ENCODE peak calls at places on chromosomes 6 and 20, in five cellular contexts. G is K562, Y is A549, M is H1, V is HepG2. C is an unnamed sample.

GRCh38 chr6:69974193-69974592 is 107.8 kb downstream of the COL19A1 start:
- DNase-seq in V (no peak), G (peak), Y (peak), M (no peak), C (no peak)

GRCh38 chr6:2695464-2696095 is 55.1 kb downstream of the MYLK4 start:
- DNase-seq in M (no peak), Y (peak), V (peak), G (no peak), C (no peak)

GRCh38 chr6:148700713-148701392 is 46.0 kb upstream of the UST start:
- DNase-seq in M (no peak), G (no peak), V (no peak), Y (no peak), C (no peak)

GRCh38 chr6:91449539-91449938 is 862.7 kb upstream of the MAP3K7 start:
- DNase-seq in M (no peak), V (no peak), Y (no peak), G (no peak), C (no peak)

GRCh38 chr6:132199343-132199742 is 201.9 kb downstream of the MOXD1 start:
- DNase-seq in Y (no peak), G (no peak), V (no peak), M (no peak), C (no peak)

GRCh38 chr6:168243812-168244376 is 75.7 kb downstream of the DACT2 start:
- DNase-seq in M (no peak), G (no peak), Y (no peak), V (no peak), C (no peak)

GRCh38 chr20:1275919-1276318 is 9.8 kb downstream of the SNPH start:
- DNase-seq in V (no peak), M (peak), Y (no peak), G (no peak), C (no peak)

GRCh38 chr20:61766921-61767610 is 298.6 kb downstream of the TAF4 start:
- DNase-seq in Y (no peak), M (no peak), G (no peak), V (no peak), C (no peak)

GRCh38 chr6:111838749-111839484 is 34.3 kb downstream of the FYN start:
- DNase-seq in G (no peak), Y (no peak), V (no peak), M (no peak), C (no peak)

GRCh38 chr6:166266336-166266735 is 41.9 kb downstream of the PRR18 start:
- DNase-seq in M (no peak), V (no peak), Y (no peak), G (no peak), C (no peak)

GRCh38 chr6:12148841-12149240 is 136.7 kb downstream of the HIVEP1 start:
- DNase-seq in Y (no peak), V (no peak), M (no peak), G (no peak), C (no peak)

GRCh38 chr6:163943647-163944395 is 529.3 kb downstream of the QKI start:
- DNase-seq in Y (no peak), G (no peak), M (peak), V (no peak), C (no peak)

GRCh38 chr6:159045826-159046225 is 1.0 kb upstream of the TAGAP start:
- DNase-seq in Y (no peak), M (no peak), V (no peak), G (no peak), C (no peak)

GRCh38 chr6:117919775-117920492 is 12.9 kb downstream of the SLC35F1 start:
- DNase-seq in G (no peak), V (no peak), Y (no peak), M (peak), C (no peak)

GRCh38 chr6:157143171-157143884 is 180.0 kb downstream of the TMEM242 start:
- DNase-seq in G (no peak), Y (no peak), V (no peak), M (no peak), C (no peak)

GRCh38 chr6:24284006-24284405 is 73.9 kb downstream of the DCDC2 start:
- DNase-seq in V (no peak), M (no peak), Y (no peak), G (no peak), C (no peak)

GRCh38 chr20:56391596-56392281 is at the start of gene AURKA:
- DNase-seq in V (peak), M (no peak), G (no peak), Y (peak), C (no peak)

GRCh38 chr6:166419268-166419667 is 36.5 kb upstream of the MPC1 start:
- DNase-seq in V (no peak), G (no peak), M (no peak), Y (no peak), C (peak)

GRCh38 chr20:25495189-25495824 is 87.8 kb downstream of the GINS1 start:
- DNase-seq in Y (no peak), M (no peak), V (no peak), G (no peak), C (no peak)

GRCh38 chr20:29873946-29874345 is 1383.5 kb upstream of the DEFB115 start:
- DNase-seq in M (peak), V (no peak), G (no peak), Y (peak), C (no peak)

GRCh38 chr6:106275692-106276091 is 49.9 kb downstream of the ATG5 start:
- DNase-seq in M (no peak), Y (no peak), G (no peak), V (no peak), C (no peak)

GRCh38 chr20:39700527-39700926 is 738.4 kb downstream of the DHX35 start:
- DNase-seq in V (no peak), Y (no peak), G (no peak), M (no peak), C (no peak)

GRCh38 chr6:150249261-150249660 is 106.4 kb downstream of the PPP1R14C start:
- DNase-seq in M (no peak), V (no peak), G (no peak), Y (no peak), C (no peak)

GRCh38 chr6:296151-297122 is 4.2 kb downstream of the DUSP22 start:
- DNase-seq in M (peak), G (no peak), V (no peak), Y (no peak), C (peak)

GRCh38 chr20:44083220-44083933 is 103.6 kb downstream of the JPH2 start:
- DNase-seq in G (no peak), V (no peak), M (no peak), Y (no peak), C (no peak)

GRCh38 chr6:116090251-116090650 is 10.4 kb upstream of the NT5DC1 start:
- DNase-seq in G (no peak), Y (no peak), V (no peak), M (no peak), C (peak)

GRCh38 chr6:1494671-1495070 is 105.3 kb downstream of the FOXF2 start:
- DNase-seq in G (no peak), Y (no peak), M (no peak), V (no peak), C (no peak)

GRCh38 chr6:83231146-83231545 is 38.0 kb downstream of the RWDD2A start:
- DNase-seq in G (no peak), Y (no peak), V (no peak), M (no peak), C (no peak)

GRCh38 chr6:160379464-160379863 is 31.3 kb downstream of the SLC22A3 start:
- DNase-seq in Y (no peak), M (no peak), G (no peak), V (no peak), C (no peak)

GRCh38 chr20:49552007-49552406 is 15.9 kb downstream of the PTGIS start:
- DNase-seq in M (no peak), V (no peak), Y (no peak), G (no peak), C (no peak)

GRCh38 chr6:7730852-7731251 is 5.0 kb downstream of the BMP6 start:
- DNase-seq in V (peak), M (no peak), G (no peak), Y (peak), C (no peak)

GRCh38 chr6:144338951-144339681 is 54.0 kb downstream of the UTRN start:
- DNase-seq in G (no peak), M (no peak), V (no peak), Y (no peak), C (no peak)
- TF ChIP-seq HDAC2 in G (no peak), M (no peak), V (no peak), Y (no peak), C (no peak)

GRCh38 chr6:137884428-137884827 is 17.4 kb downstream of the TNFAIP3 start:
- DNase-seq in Y (no peak), M (no peak), G (no peak), V (no peak), C (no peak)
- H3K4me2 ChIP-seq in Y (no peak), M (no peak), G (no peak), V (no peak), C (no peak)

GRCh38 chr6:90080876-90081464 is 186.7 kb downstream of the GJA10 start:
- DNase-seq in G (no peak), M (no peak), V (no peak), Y (no peak), C (peak)
- TF ChIP-seq RFX5 in G (no peak), M (no peak), V (no peak), Y (no peak), C (no peak)

GRCh38 chr6:18489335-18489734 is 102.2 kb downstream of the RNF144B start:
- DNase-seq in G (no peak), V (no peak), Y (no peak), M (no peak), C (no peak)

GRCh38 chr6:18488526-18489270 is 101.5 kb downstream of the RNF144B start:
- DNase-seq in V (no peak), M (no peak), Y (no peak), G (no peak), C (no peak)

GRCh38 chr6:18493421-18493891 is 106.3 kb downstream of the RNF144B start:
- DNase-seq in G (no peak), Y (peak), V (no peak), M (no peak), C (no peak)

GRCh38 chr6:18492957-18493356 is 105.8 kb downstream of the RNF144B start:
- DNase-seq in V (no peak), G (no peak), M (no peak), Y (peak), C (no peak)

DNA sequence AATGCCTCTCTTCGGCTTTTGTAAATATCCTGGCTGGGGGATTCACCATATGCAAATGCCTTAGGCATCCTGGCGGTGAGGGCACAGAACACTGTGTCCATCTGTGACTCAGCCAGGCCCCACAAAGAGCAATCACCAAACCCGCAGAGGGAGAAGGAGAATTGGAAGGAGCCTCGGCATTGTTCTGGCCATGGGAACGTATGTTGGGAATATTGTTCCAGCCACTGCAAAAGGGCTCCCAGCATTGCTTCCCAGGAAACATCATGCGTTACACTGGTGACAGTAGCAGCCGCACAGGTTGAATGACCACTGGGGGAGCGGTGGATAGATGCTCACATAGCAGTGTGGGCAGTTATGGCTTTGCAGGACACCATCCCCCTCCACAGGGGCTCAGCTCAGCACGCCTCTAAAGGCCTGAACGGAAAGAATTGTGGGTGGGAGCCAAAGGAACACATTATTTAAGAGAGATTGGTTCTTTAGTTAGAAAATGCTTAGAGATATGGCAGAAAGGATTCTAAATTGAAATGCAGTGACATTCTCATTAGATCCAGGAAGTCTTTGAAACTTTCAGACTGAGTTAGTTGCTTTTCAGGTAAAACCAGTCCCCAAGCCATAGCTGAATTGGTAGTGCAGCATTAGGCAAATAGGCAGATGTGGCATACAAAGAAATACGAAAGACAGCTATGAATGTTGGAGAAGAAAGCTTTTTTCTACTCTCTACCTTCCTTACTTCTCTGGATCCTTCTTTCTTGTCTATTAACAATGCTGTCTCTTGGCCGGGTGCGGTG is 104.3 kb downstream of the RNF144B start:
- DNase-seq in V (no peak), G (no peak), M (no peak), Y (no peak), C (no peak)
- TF ChIP-seq HDAC2 in V (no peak), G (no peak), M (no peak), Y (no peak), C (no peak)

DNA sequence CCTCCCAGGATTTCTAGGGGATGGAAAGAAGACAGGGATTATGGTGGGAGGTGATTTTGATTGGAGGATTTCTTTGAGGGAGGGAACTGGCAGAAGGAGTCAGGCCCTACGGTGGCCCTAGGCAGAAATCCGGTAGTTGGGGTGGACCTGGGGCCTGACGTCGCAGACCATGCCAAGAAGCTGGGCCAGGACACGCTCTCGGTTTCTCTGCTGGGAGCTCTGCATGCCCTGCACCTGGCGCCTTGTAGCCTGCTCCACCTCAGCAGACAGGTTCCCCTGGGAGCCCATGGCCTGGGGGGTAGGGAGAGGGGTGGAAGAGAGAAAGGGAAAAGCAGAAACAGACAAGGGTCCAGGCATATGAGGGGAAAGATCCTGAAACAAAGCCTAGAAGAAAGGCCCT is 1.1 kb downstream of the ATP6V1G2 start:
- DNase-seq in M (no peak), G (no peak), Y (no peak), V (no peak), C (no peak)
- H3K4me2 ChIP-seq in M (peak), G (no peak), Y (no peak), V (no peak), C (no peak)

GRCh38 chr6:113120577-113121285 is 736.4 kb upstream of the MARCKS start:
- DNase-seq in M (no peak), Y (peak), G (no peak), V (no peak), C (no peak)
- TF ChIP-seq RFX5 in M (no peak), Y (no peak), G (no peak), V (no peak), C (no peak)

GRCh38 chr6:136011475-136011874 is 160.0 kb downstream of the PDE7B start:
- DNase-seq in M (no peak), Y (no peak), G (no peak), V (no peak), C (no peak)
- TF ChIP-seq HDAC2 in M (no peak), Y (no peak), G (no peak), V (no peak), C (no peak)

GRCh38 chr6:31467151-31467550 is 30.8 kb upstream of the MICB start:
- DNase-seq in Y (no peak), G (peak), M (no peak), V (no peak), C (no peak)
- H3K4me2 ChIP-seq in Y (no peak), G (no peak), M (no peak), V (no peak), C (no peak)

C was measured in GM12878.